ENCODE peak calls at places on chromosomes 4 and X, in ten cellular contexts. R, Z, O, W, Y, V, T, I, K and E are unnamed samples.

GRCh38 chr4:3285558-3286334 is 7.1 kb upstream of the RGS12 start:
- DNase-seq in R (no peak), Z (no peak), O (no peak), W (no peak), Y (no peak), V (no peak), T (no peak), I (peak), K (no peak), E (no peak)

GRCh38 chr4:154709550-154709949 is 34.2 kb upstream of the LRAT start:
- DNase-seq in R (no peak), Z (no peak), O (no peak), W (no peak), Y (no peak), V (no peak), T (no peak), I (no peak), K (no peak), E (no peak)

GRCh38 chr4:110411599-110412011 is 64.3 kb upstream of the ENPEP start:
- DNase-seq in R (no peak), Z (no peak), O (peak), W (no peak), Y (no peak), V (no peak), T (no peak), I (no peak), K (no peak), E (peak)

GRCh38 chr4:137390707-137391106 is 141.6 kb downstream of the PCDH18 start:
- DNase-seq in R (no peak), Z (no peak), O (no peak), W (no peak), Y (no peak), V (no peak), T (no peak), I (peak), K (no peak), E (no peak)

GRCh38 chr4:40307627-40308497 is 27.3 kb upstream of the CHRNA9 start:
- DNase-seq in R (peak), Z (no peak), O (no peak), W (no peak), Y (no peak), V (peak), T (peak), I (no peak), K (no peak), E (peak)

GRCh38 chr4:6619466-6620255 is 20.8 kb upstream of the MRFAP1 start:
- DNase-seq in R (no peak), Z (no peak), O (no peak), W (no peak), Y (no peak), V (no peak), T (no peak), I (no peak), K (peak), E (no peak)

GRCh38 chrX:132235488-132235887 is 16.2 kb upstream of the RAP2C start:
- DNase-seq in R (no peak), Z (no peak), O (no peak), W (no peak), Y (no peak), V (no peak), T (no peak), I (no peak), K (no peak), E (no peak)

GRCh38 chrX:53481093-53481492 is 46.9 kb upstream of the HSD17B10 start:
- DNase-seq in R (no peak), Z (no peak), O (peak), W (no peak), Y (no peak), V (peak), T (no peak), I (no peak), K (no peak), E (peak)

GRCh38 chr4:82320351-82320750 is 53.4 kb downstream of the HNRNPD start:
- DNase-seq in R (no peak), Z (no peak), O (no peak), W (no peak), Y (no peak), V (no peak), T (no peak), I (no peak), K (no peak), E (no peak)

GRCh38 chr4:104365618-104366017 is 129.1 kb downstream of the CXXC4 start:
- DNase-seq in R (no peak), Z (no peak), O (no peak), W (no peak), Y (no peak), V (no peak), T (no peak), I (no peak), K (no peak), E (no peak)

GRCh38 chr4:8368061-8368481 is 72.5 kb downstream of the ACOX3 start:
- DNase-seq in R (no peak), Z (no peak), O (no peak), W (no peak), Y (no peak), V (no peak), T (no peak), I (no peak), K (peak), E (no peak)

GRCh38 chr4:139684351-139684750 is 18.7 kb downstream of the MGST2 start:
- DNase-seq in R (no peak), Z (no peak), O (no peak), W (no peak), Y (no peak), V (no peak), T (no peak), I (no peak), K (no peak), E (no peak)

GRCh38 chr4:178356725-178357124 is 914.5 kb upstream of the AGA start:
- DNase-seq in R (no peak), Z (no peak), O (peak), W (no peak), Y (no peak), V (no peak), T (no peak), I (no peak), K (no peak), E (no peak)

GRCh38 chr4:23775694-23776093 is 114.2 kb downstream of the PPARGC1A start:
- DNase-seq in R (no peak), Z (no peak), O (peak), W (no peak), Y (no peak), V (no peak), T (no peak), I (no peak), K (no peak), E (peak)

GRCh38 chr4:148041606-148042324 is 309.9 kb downstream of the ARHGAP10 start:
- DNase-seq in R (no peak), Z (no peak), O (no peak), W (no peak), Y (no peak), V (no peak), T (no peak), I (no peak), K (no peak), E (no peak)

GRCh38 chr4:117474987-117475386 is 389.6 kb upstream of the TRAM1L1 start:
- DNase-seq in R (no peak), Z (no peak), O (no peak), W (no peak), Y (no peak), V (no peak), T (no peak), I (no peak), K (no peak), E (no peak)